ENCODE peak calls at places on chromosomes 3 and 15, in ten cellular contexts. One of them, this sample, is unnamed.

GRCh38 chr15:33284336-33284735 is 26.4 kb upstream of the RYR3 start:
- DNase-seq in right lobe of liver: no peak
- DNase-seq in AG04450: no peak
- DNase-seq in kidney epithelial cell: no peak
- DNase-seq in CD4-positive, alpha-beta T cell: no peak
- DNase-seq in fibroblast of lung: no peak
- DNase-seq in astrocyte of the cerebellum: no peak
- DNase-seq in epithelial cell of esophagus: peak; percentile 46
- DNase-seq in B cell: no peak
- DNase-seq in Panc1: no peak
- DNase-seq in this sample: no peak

GRCh38 chr3:102180291-102180931 is 254.4 kb upstream of the ZPLD1 start:
- DNase-seq in right lobe of liver: no peak
- DNase-seq in AG04450: peak; percentile 82
- DNase-seq in kidney epithelial cell: peak; percentile 81
- DNase-seq in CD4-positive, alpha-beta T cell: no peak
- DNase-seq in fibroblast of lung: peak; percentile 94
- DNase-seq in astrocyte of the cerebellum: no peak
- DNase-seq in epithelial cell of esophagus: peak; percentile 46
- DNase-seq in B cell: no peak
- DNase-seq in Panc1: no peak
- DNase-seq in this sample: no peak

GRCh38 chr3:42063886-42064285 is 27.3 kb upstream of the TRAK1 start:
- DNase-seq in right lobe of liver: no peak
- DNase-seq in AG04450: no peak
- DNase-seq in kidney epithelial cell: no peak
- DNase-seq in CD4-positive, alpha-beta T cell: no peak
- DNase-seq in fibroblast of lung: peak; percentile 85
- DNase-seq in astrocyte of the cerebellum: no peak
- DNase-seq in epithelial cell of esophagus: peak; percentile 92
- DNase-seq in B cell: no peak
- DNase-seq in Panc1: no peak
- DNase-seq in this sample: peak; percentile 73

GRCh38 chr3:150015906-150016305 is 45.2 kb upstream of the PFN2 start:
- DNase-seq in right lobe of liver: no peak
- DNase-seq in AG04450: no peak
- DNase-seq in kidney epithelial cell: peak; percentile 14
- DNase-seq in CD4-positive, alpha-beta T cell: no peak
- DNase-seq in fibroblast of lung: peak; percentile 42
- DNase-seq in astrocyte of the cerebellum: no peak
- DNase-seq in epithelial cell of esophagus: no peak
- DNase-seq in B cell: no peak
- DNase-seq in Panc1: no peak
- DNase-seq in this sample: no peak

GRCh38 chr3:66430876-66431275 is 69.9 kb downstream of the LRIG1 start:
- DNase-seq in right lobe of liver: no peak
- DNase-seq in AG04450: no peak
- DNase-seq in kidney epithelial cell: no peak
- DNase-seq in CD4-positive, alpha-beta T cell: no peak
- DNase-seq in fibroblast of lung: no peak
- DNase-seq in astrocyte of the cerebellum: no peak
- DNase-seq in epithelial cell of esophagus: no peak
- DNase-seq in B cell: no peak
- DNase-seq in Panc1: no peak
- DNase-seq in this sample: no peak

GRCh38 chr3:30549600-30549999 is 56.8 kb upstream of the TGFBR2 start:
- DNase-seq in right lobe of liver: no peak
- DNase-seq in AG04450: no peak
- DNase-seq in kidney epithelial cell: no peak
- DNase-seq in CD4-positive, alpha-beta T cell: no peak
- DNase-seq in fibroblast of lung: no peak
- DNase-seq in astrocyte of the cerebellum: no peak
- DNase-seq in epithelial cell of esophagus: no peak
- DNase-seq in B cell: no peak
- DNase-seq in Panc1: no peak
- DNase-seq in this sample: no peak

GRCh38 chr15:51022206-51022605 is 72.5 kb downstream of the TNFAIP8L3 start:
- DNase-seq in right lobe of liver: no peak
- DNase-seq in AG04450: no peak
- DNase-seq in kidney epithelial cell: no peak
- DNase-seq in CD4-positive, alpha-beta T cell: no peak
- DNase-seq in fibroblast of lung: peak; percentile 10
- DNase-seq in astrocyte of the cerebellum: no peak
- DNase-seq in epithelial cell of esophagus: no peak
- DNase-seq in B cell: no peak
- DNase-seq in Panc1: no peak
- DNase-seq in this sample: no peak

GRCh38 chr3:51963951-51964451 is 3.3 kb downstream of the PCBP4 start:
- DNase-seq in right lobe of liver: no peak
- DNase-seq in AG04450: no peak
- DNase-seq in kidney epithelial cell: no peak
- DNase-seq in CD4-positive, alpha-beta T cell: no peak
- DNase-seq in fibroblast of lung: no peak
- DNase-seq in astrocyte of the cerebellum: no peak
- DNase-seq in epithelial cell of esophagus: no peak
- DNase-seq in B cell: no peak
- DNase-seq in Panc1: no peak
- DNase-seq in this sample: no peak

GRCh38 chr15:71332605-71333004 is 217.3 kb downstream of the THSD4 start:
- DNase-seq in right lobe of liver: no peak
- DNase-seq in AG04450: peak; percentile 79
- DNase-seq in kidney epithelial cell: no peak
- DNase-seq in CD4-positive, alpha-beta T cell: no peak
- DNase-seq in fibroblast of lung: peak; percentile 80
- DNase-seq in astrocyte of the cerebellum: no peak
- DNase-seq in epithelial cell of esophagus: no peak
- DNase-seq in B cell: no peak
- DNase-seq in Panc1: no peak
- DNase-seq in this sample: no peak

GRCh38 chr3:58537412-58538301 is 667 bp upstream of the ACOX2 start:
- DNase-seq in right lobe of liver: no peak
- DNase-seq in AG04450: no peak
- DNase-seq in kidney epithelial cell: no peak
- DNase-seq in CD4-positive, alpha-beta T cell: no peak
- DNase-seq in fibroblast of lung: no peak
- DNase-seq in astrocyte of the cerebellum: no peak
- DNase-seq in epithelial cell of esophagus: peak; percentile 66
- DNase-seq in B cell: no peak
- DNase-seq in Panc1: no peak
- DNase-seq in this sample: no peak

GRCh38 chr3:78993375-78993774 is 774.4 kb downstream of the ROBO1 start:
- DNase-seq in right lobe of liver: no peak
- DNase-seq in AG04450: no peak
- DNase-seq in kidney epithelial cell: no peak
- DNase-seq in CD4-positive, alpha-beta T cell: no peak
- DNase-seq in fibroblast of lung: no peak
- DNase-seq in astrocyte of the cerebellum: no peak
- DNase-seq in epithelial cell of esophagus: no peak
- DNase-seq in B cell: no peak
- DNase-seq in Panc1: no peak
- DNase-seq in this sample: no peak

GRCh38 chr3:78992830-78993229 is 775.0 kb downstream of the ROBO1 start:
- DNase-seq in right lobe of liver: no peak
- DNase-seq in AG04450: no peak
- DNase-seq in kidney epithelial cell: no peak
- DNase-seq in CD4-positive, alpha-beta T cell: no peak
- DNase-seq in fibroblast of lung: no peak
- DNase-seq in astrocyte of the cerebellum: no peak
- DNase-seq in epithelial cell of esophagus: no peak
- DNase-seq in B cell: no peak
- DNase-seq in Panc1: no peak
- DNase-seq in this sample: no peak

GRCh38 chr3:78992400-78992799 is 775.4 kb downstream of the ROBO1 start:
- DNase-seq in right lobe of liver: no peak
- DNase-seq in AG04450: no peak
- DNase-seq in kidney epithelial cell: no peak
- DNase-seq in CD4-positive, alpha-beta T cell: no peak
- DNase-seq in fibroblast of lung: no peak
- DNase-seq in astrocyte of the cerebellum: no peak
- DNase-seq in epithelial cell of esophagus: no peak
- DNase-seq in B cell: no peak
- DNase-seq in Panc1: no peak
- DNase-seq in this sample: no peak

GRCh38 chr3:78994174-78995027 is 773.4 kb downstream of the ROBO1 start:
- DNase-seq in right lobe of liver: no peak
- DNase-seq in AG04450: no peak
- DNase-seq in kidney epithelial cell: no peak
- DNase-seq in CD4-positive, alpha-beta T cell: no peak
- DNase-seq in fibroblast of lung: no peak
- DNase-seq in astrocyte of the cerebellum: no peak
- DNase-seq in epithelial cell of esophagus: no peak
- DNase-seq in B cell: no peak
- DNase-seq in Panc1: no peak
- DNase-seq in this sample: no peak

GRCh38 chr3:78995087-78995486 is 772.7 kb downstream of the ROBO1 start:
- DNase-seq in right lobe of liver: no peak
- DNase-seq in AG04450: no peak
- DNase-seq in kidney epithelial cell: no peak
- DNase-seq in CD4-positive, alpha-beta T cell: no peak
- DNase-seq in fibroblast of lung: no peak
- DNase-seq in astrocyte of the cerebellum: no peak
- DNase-seq in epithelial cell of esophagus: no peak
- DNase-seq in B cell: no peak
- DNase-seq in Panc1: no peak
- DNase-seq in this sample: no peak
- TF ChIP-seq CTCF in right lobe of liver: no peak
- TF ChIP-seq CTCF in AG04450: no peak
- TF ChIP-seq CTCF in kidney epithelial cell: no peak
- TF ChIP-seq CTCF in CD4-positive, alpha-beta T cell: no peak
- TF ChIP-seq CTCF in fibroblast of lung: no peak
- TF ChIP-seq CTCF in astrocyte of the cerebellum: no peak
- TF ChIP-seq CTCF in epithelial cell of esophagus: no peak
- TF ChIP-seq CTCF in B cell: no peak
- TF ChIP-seq CTCF in Panc1: no peak
- TF ChIP-seq CTCF in this sample: no peak

GRCh38 chr3:138282836-138283235 is 46.8 kb downstream of the NME9 start:
- DNase-seq in right lobe of liver: no peak
- DNase-seq in AG04450: no peak
- DNase-seq in kidney epithelial cell: no peak
- DNase-seq in CD4-positive, alpha-beta T cell: no peak
- DNase-seq in fibroblast of lung: no peak
- DNase-seq in astrocyte of the cerebellum: no peak
- DNase-seq in epithelial cell of esophagus: no peak
- DNase-seq in B cell: no peak
- DNase-seq in Panc1: no peak
- DNase-seq in this sample: no peak
- TF ChIP-seq CTCF in right lobe of liver: no peak
- TF ChIP-seq CTCF in AG04450: no peak
- TF ChIP-seq CTCF in kidney epithelial cell: no peak
- TF ChIP-seq CTCF in CD4-positive, alpha-beta T cell: no peak
- TF ChIP-seq CTCF in fibroblast of lung: no peak
- TF ChIP-seq CTCF in astrocyte of the cerebellum: no peak
- TF ChIP-seq CTCF in epithelial cell of esophagus: no peak
- TF ChIP-seq CTCF in B cell: no peak
- TF ChIP-seq CTCF in Panc1: no peak
- TF ChIP-seq CTCF in this sample: no peak

GRCh38 chr3:46368569-46368968 is 2.2 kb upstream of the CCR5 start:
- DNase-seq in right lobe of liver: peak; percentile 64
- DNase-seq in AG04450: no peak
- DNase-seq in kidney epithelial cell: no peak
- DNase-seq in CD4-positive, alpha-beta T cell: peak; percentile 54
- DNase-seq in fibroblast of lung: no peak
- DNase-seq in astrocyte of the cerebellum: no peak
- DNase-seq in epithelial cell of esophagus: peak; percentile 32
- DNase-seq in B cell: peak; percentile 75
- DNase-seq in Panc1: no peak
- DNase-seq in this sample: no peak
- TF ChIP-seq CTCF in right lobe of liver: no peak
- TF ChIP-seq CTCF in AG04450: no peak
- TF ChIP-seq CTCF in kidney epithelial cell: no peak
- TF ChIP-seq CTCF in CD4-positive, alpha-beta T cell: no peak
- TF ChIP-seq CTCF in fibroblast of lung: no peak
- TF ChIP-seq CTCF in astrocyte of the cerebellum: no peak
- TF ChIP-seq CTCF in epithelial cell of esophagus: peak; percentile 28
- TF ChIP-seq CTCF in B cell: peak; percentile 57
- TF ChIP-seq CTCF in Panc1: peak; percentile 30
- TF ChIP-seq CTCF in this sample: peak; percentile 52

GRCh38 chr3:133376805-133377204 is 23.1 kb upstream of the BFSP2 start:
- DNase-seq in right lobe of liver: no peak
- DNase-seq in AG04450: no peak
- DNase-seq in kidney epithelial cell: no peak
- DNase-seq in CD4-positive, alpha-beta T cell: no peak
- DNase-seq in fibroblast of lung: no peak
- DNase-seq in astrocyte of the cerebellum: no peak
- DNase-seq in epithelial cell of esophagus: no peak
- DNase-seq in B cell: no peak
- DNase-seq in Panc1: no peak
- DNase-seq in this sample: no peak

GRCh38 chr3:133377396-133377795 is 22.5 kb upstream of the BFSP2 start:
- DNase-seq in right lobe of liver: no peak
- DNase-seq in AG04450: peak; percentile 53
- DNase-seq in kidney epithelial cell: no peak
- DNase-seq in CD4-positive, alpha-beta T cell: no peak
- DNase-seq in fibroblast of lung: peak; percentile 42
- DNase-seq in astrocyte of the cerebellum: peak; percentile 49
- DNase-seq in epithelial cell of esophagus: peak; percentile 64
- DNase-seq in B cell: peak; percentile 31
- DNase-seq in Panc1: no peak
- DNase-seq in this sample: peak; percentile 43

GRCh38 chr3:133371676-133372075 is 28.2 kb upstream of the BFSP2 start:
- DNase-seq in right lobe of liver: no peak
- DNase-seq in AG04450: no peak
- DNase-seq in kidney epithelial cell: no peak
- DNase-seq in CD4-positive, alpha-beta T cell: no peak
- DNase-seq in fibroblast of lung: no peak
- DNase-seq in astrocyte of the cerebellum: no peak
- DNase-seq in epithelial cell of esophagus: no peak
- DNase-seq in B cell: no peak
- DNase-seq in Panc1: no peak
- DNase-seq in this sample: no peak

GRCh38 chr3:133371181-133371580 is 28.7 kb upstream of the BFSP2 start:
- DNase-seq in right lobe of liver: no peak
- DNase-seq in AG04450: no peak
- DNase-seq in kidney epithelial cell: no peak
- DNase-seq in CD4-positive, alpha-beta T cell: no peak
- DNase-seq in fibroblast of lung: no peak
- DNase-seq in astrocyte of the cerebellum: no peak
- DNase-seq in epithelial cell of esophagus: no peak
- DNase-seq in B cell: no peak
- DNase-seq in Panc1: no peak
- DNase-seq in this sample: no peak

DNA sequence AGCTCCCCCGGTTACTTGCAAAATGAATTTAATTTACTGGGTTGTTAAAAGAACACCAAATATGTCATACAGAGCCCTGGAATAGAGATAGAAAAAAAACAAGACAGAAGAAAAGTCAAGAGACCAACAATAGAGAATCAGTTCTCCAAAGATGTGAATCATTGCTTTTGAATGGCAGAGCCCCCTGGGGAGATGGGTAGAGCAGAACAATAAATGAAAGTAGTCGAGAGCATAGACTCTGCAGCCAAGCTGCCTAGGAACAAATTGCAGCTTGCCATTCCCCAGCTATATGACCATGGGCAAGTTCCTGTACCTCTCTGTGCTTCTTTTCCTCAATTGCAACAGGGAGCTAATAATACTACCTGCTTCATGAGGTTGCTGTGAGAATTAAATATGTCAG is 25.1 kb upstream of the BFSP2 start:
- DNase-seq in right lobe of liver: no peak
- DNase-seq in AG04450: no peak
- DNase-seq in kidney epithelial cell: no peak
- DNase-seq in CD4-positive, alpha-beta T cell: no peak
- DNase-seq in fibroblast of lung: no peak
- DNase-seq in astrocyte of the cerebellum: no peak
- DNase-seq in epithelial cell of esophagus: no peak
- DNase-seq in B cell: no peak
- DNase-seq in Panc1: no peak
- DNase-seq in this sample: no peak
- TF ChIP-seq CTCF in right lobe of liver: no peak
- TF ChIP-seq CTCF in AG04450: no peak
- TF ChIP-seq CTCF in kidney epithelial cell: no peak
- TF ChIP-seq CTCF in CD4-positive, alpha-beta T cell: no peak
- TF ChIP-seq CTCF in fibroblast of lung: no peak
- TF ChIP-seq CTCF in astrocyte of the cerebellum: no peak
- TF ChIP-seq CTCF in epithelial cell of esophagus: no peak
- TF ChIP-seq CTCF in B cell: no peak
- TF ChIP-seq CTCF in Panc1: no peak
- TF ChIP-seq CTCF in this sample: no peak